ENCODE peak calls at places on chromosomes 16 and 17, in four cellular contexts. M, P, K and C are unnamed samples.

GRCh38 chr16:25449802-25450201 is 192.2 kb upstream of the ZKSCAN2 start:
- DNase-seq in M (no peak), P (no peak), K (no peak), C (no peak)

GRCh38 chr17:50093807-50094206 is 1.3 kb upstream of the PDK2 start:
- DNase-seq in M (no peak), P (no peak), K (no peak), C (no peak)

GRCh38 chr16:55059146-55059545 is 128.5 kb downstream of the IRX5 start:
- DNase-seq in M (no peak), P (no peak), K (no peak), C (no peak)

GRCh38 chr17:77826132-77826873 is 132.2 kb upstream of the TNRC6C start:
- DNase-seq in M (no peak), P (no peak), K (no peak), C (no peak)

GRCh38 chr17:48282303-48282702 is 147.7 kb downstream of the SKAP1 start:
- DNase-seq in M (no peak), P (no peak), K (no peak), C (no peak)

GRCh38 chr16:89395150-89396142 is 94.9 kb downstream of the ANKRD11 start:
- DNase-seq in M (peak; percentile 84), P (peak; percentile 78), K (peak; percentile 34), C (peak; percentile 96)

GRCh38 chr17:18267366-18267765 is 6.9 kb downstream of the MIEF2 start:
- DNase-seq in M (no peak), P (no peak), K (no peak), C (no peak)

GRCh38 chr17:18261146-18261515 is 669 bp downstream of the MIEF2 start:
- DNase-seq in M (no peak), P (peak; percentile 65), K (peak; percentile 85), C (peak; percentile 69)

GRCh38 chr17:32033223-32033622 is 26.0 kb downstream of the LRRC37B start:
- DNase-seq in M (no peak), P (no peak), K (no peak), C (no peak)

GRCh38 chr17:33023790-33024189 is 32.1 kb downstream of the SPACA3 start:
- DNase-seq in M (no peak), P (no peak), K (no peak), C (no peak)

GRCh38 chr17:42312285-42313130 is 24.2 kb downstream of the STAT5A start:
- DNase-seq in M (no peak), P (peak; percentile 79), K (no peak), C (no peak)

GRCh38 chr16:11211061-11211976 is 44.7 kb downstream of the SOCS1 start:
- DNase-seq in M (no peak), P (no peak), K (no peak), C (no peak)

GRCh38 chr17:48102700-48103378 is 1.6 kb upstream of the CBX1 start:
- DNase-seq in M (no peak), P (no peak), K (no peak), C (no peak)

GRCh38 chr17:393806-394717 is 41.5 kb upstream of the RPH3AL start:
- DNase-seq in M (no peak), P (no peak), K (no peak), C (no peak)

GRCh38 chr16:20740007-20740883 is 1.4 kb downstream of the THUMPD1 start:
- DNase-seq in M (no peak), P (peak; percentile 33), K (no peak), C (no peak)

GRCh38 chr16:6232060-6232459 is 1100.6 kb upstream of the RBFOX1 start:
- DNase-seq in M (no peak), P (no peak), K (no peak), C (no peak)

GRCh38 chr17:74852237-74853047 is 7.2 kb downstream of the GRIN2C start:
- DNase-seq in M (peak; percentile 17), P (no peak), K (no peak), C (no peak)

GRCh38 chr16:7372095-7372494 is 39.5 kb downstream of the RBFOX1 start:
- DNase-seq in M (no peak), P (no peak), K (no peak), C (no peak)

GRCh38 chr17:20313306-20313705 is 154.0 kb downstream of the LGALS9B start:
- DNase-seq in M (no peak), P (no peak), K (no peak), C (no peak)

GRCh38 chr17:69480197-69480596 is 65.7 kb downstream of the MAP2K6 start:
- DNase-seq in M (no peak), P (no peak), K (no peak), C (no peak)

GRCh38 chr17:47708864-47709541 is 15.0 kb downstream of the TBKBP1 start:
- DNase-seq in M (no peak), P (no peak), K (no peak), C (no peak)

GRCh38 chr17:53721101-53721500 is 101.6 kb upstream of the KIF2B start:
- DNase-seq in M (no peak), P (no peak), K (no peak), C (no peak)

GRCh38 chr16:49019826-49020401 is 261.7 kb downstream of the CBLN1 start:
- DNase-seq in M (no peak), P (no peak), K (no peak), C (no peak)

GRCh38 chr17:31148205-31148604 is 53.4 kb downstream of the NF1 start:
- DNase-seq in M (no peak), P (no peak), K (no peak), C (no peak)

GRCh38 chr16:10619271-10619849 is 39.0 kb upstream of the EMP2 start:
- DNase-seq in M (no peak), P (peak; percentile 86), K (no peak), C (no peak)

GRCh38 chr16:48498761-48499600 is 111.0 kb downstream of the N4BP1 start:
- DNase-seq in M (no peak), P (peak; percentile 58), K (no peak), C (no peak)

GRCh38 chr16:87414251-87414680 is 22.1 kb downstream of the MAP1LC3B start:
- DNase-seq in M (no peak), P (no peak), K (no peak), C (no peak)
- H3K36me3 ChIP-seq in M (peaks cover 21% of the 10 kb centered on the region), P (peaks cover 13% of the 10 kb centered on the region), K (peaks cover 85% of the 10 kb centered on the region), C (no peaks in the 10 kb centered on the region)

GRCh38 chr16:1429631-1430030 is 1.2 kb upstream of the PERCC1 start:
- DNase-seq in M (no peak), P (no peak), K (no peak), C (no peak)

GRCh38 chr16:1427473-1428461 is 3.1 kb upstream of the PERCC1 start:
- DNase-seq in M (no peak), P (no peak), K (no peak), C (no peak)

GRCh38 chr16:1429026-1429425 is 1.9 kb upstream of the PERCC1 start:
- DNase-seq in M (no peak), P (no peak), K (no peak), C (no peak)

GRCh38 chr16:1426734-1427451 is 4.0 kb upstream of the PERCC1 start:
- DNase-seq in M (no peak), P (no peak), K (no peak), C (no peak)

GRCh38 chr16:1428511-1428910 is 2.4 kb upstream of the PERCC1 start:
- DNase-seq in M (no peak), P (no peak), K (no peak), C (no peak)
- TF ChIP-seq CTCF in M (peak; percentile 25), P (no peak), K (no peak), C (no peak)

DNA sequence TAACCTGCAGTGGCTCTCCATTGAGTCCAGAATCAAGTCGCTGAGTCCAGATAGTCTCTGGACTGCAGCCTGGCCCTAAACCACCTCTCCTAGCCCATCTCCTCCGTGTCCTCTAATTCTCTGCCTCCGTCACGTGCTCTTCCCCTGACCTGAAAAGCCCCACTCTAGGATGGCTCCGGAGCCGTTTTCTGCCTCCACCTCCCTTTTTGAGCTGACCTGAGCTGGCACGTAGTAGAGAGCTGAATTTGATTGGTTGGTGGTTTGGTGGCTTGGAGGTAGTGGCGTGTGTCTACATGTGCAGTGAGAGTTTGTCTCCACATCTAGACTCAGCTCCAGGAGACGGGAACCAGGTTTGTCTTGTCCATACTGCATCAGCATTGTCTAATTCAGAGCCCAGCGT is 2.9 kb downstream of the SBK1 start:
- DNase-seq in M (no peak), P (no peak), K (no peak), C (no peak)
- H3K4me3 ChIP-seq in M (no peak overlapping the region), P (no peak overlapping the region), K (no peak overlapping the region), C (no peak overlapping the region)

GRCh38 chr17:81609541-81610353 is 27.2 kb downstream of the NPLOC4 start:
- DNase-seq in M (no peak), P (no peak), K (no peak), C (no peak)

GRCh38 chr17:81603846-81604610 is 32.9 kb downstream of the NPLOC4 start:
- DNase-seq in M (no peak), P (no peak), K (no peak), C (no peak)

GRCh38 chr17:81607431-81607830 is 29.5 kb downstream of the NPLOC4 start:
- DNase-seq in M (no peak), P (no peak), K (no peak), C (no peak)

GRCh38 chr17:81608605-81609004 is 28.3 kb downstream of the NPLOC4 start:
- DNase-seq in M (no peak), P (no peak), K (no peak), C (no peak)

DNA sequence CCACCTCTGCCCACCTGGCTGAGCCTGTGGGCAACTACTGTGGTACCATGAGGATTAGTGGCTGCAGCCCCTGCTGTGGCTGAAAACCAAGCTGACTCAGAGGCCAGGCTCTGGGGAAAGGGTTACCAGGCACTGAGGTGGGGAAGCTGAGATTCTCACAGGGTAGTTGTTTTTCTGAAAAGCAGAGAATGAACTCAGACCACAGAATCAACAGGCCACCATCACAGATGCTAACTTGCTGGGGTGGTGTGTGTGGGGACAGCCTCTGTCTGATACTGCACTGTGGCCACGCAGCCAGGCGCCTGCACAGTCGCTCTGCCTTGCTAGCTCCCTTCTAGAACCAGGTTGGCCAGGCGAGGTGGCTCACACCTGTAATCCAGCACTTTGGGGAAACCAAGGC is 28.8 kb downstream of the NPLOC4 start:
- DNase-seq in M (no peak), P (no peak), K (no peak), C (no peak)
- H3K36me3 ChIP-seq in M (peaks cover 36% of the 10 kb centered on the region), P (peaks cover 37% of the 10 kb centered on the region), K (peaks cover 79% of the 10 kb centered on the region), C (peaks cover 6% of the 10 kb centered on the region)

GRCh38 chr17:8905256-8905778 is 37.8 kb upstream of the PIK3R6 start:
- DNase-seq in M (no peak), P (no peak), K (no peak), C (no peak)
- TF ChIP-seq CTCF in M (no peak), P (no peak), K (no peak), C (no peak)

DNA sequence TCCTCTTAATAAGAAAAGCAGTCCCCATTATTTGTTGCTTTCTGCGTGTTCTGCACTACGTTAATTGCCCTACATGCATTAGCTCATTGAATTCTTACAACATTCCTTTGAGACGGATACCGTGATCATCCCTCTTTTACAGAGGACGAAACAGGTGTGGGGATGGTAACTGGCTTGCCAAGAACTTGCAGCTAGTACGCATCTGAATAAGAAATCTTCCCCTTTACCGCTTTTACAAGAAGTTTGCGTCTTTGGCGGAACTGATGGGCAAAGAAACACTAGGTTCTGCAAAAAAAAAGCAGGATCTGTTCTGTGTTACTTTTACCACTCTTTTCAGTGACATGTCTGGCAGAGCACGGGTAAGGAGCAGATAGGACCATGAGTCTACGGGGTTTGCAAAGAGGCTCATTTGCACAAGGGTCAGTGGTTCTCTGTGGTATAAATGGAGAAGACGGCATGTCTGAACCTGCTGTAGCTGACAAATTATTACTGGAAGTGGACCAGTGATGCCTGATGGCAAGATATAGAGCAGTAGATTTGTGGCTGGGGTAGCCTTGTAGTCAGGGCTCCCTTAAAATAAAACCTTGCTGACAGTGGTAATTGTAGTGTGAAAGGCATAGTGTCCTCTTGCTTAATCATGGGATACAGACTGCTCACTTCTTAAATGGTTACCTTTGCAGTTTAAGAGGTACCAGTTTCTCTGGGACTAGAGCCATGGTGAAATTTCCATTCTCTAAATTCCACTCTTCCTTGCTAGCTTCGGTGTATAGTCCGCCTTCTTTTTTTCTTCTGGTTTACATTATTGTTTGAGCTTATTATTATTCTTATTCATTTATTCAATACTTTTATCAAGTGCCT is 1.4 kb downstream of the CCP110 start:
- DNase-seq in M (no peak), P (no peak), K (no peak), C (no peak)
- H3K4me3 ChIP-seq in M (peak overlapping the region; percentile 85), P (peak overlapping the region; percentile 86), K (peak overlapping the region; percentile 100), C (peak overlapping the region; percentile 99)